ENCODE peak calls at places on chromosome 16, in ten cellular contexts. D is breast epithelium, I is A549, F is left ventricle myocardium inferior, A is HL-60, W is AG04450, Z is cardiac muscle cell, S is bronchial epithelial cell, U is A673, J is heart right ventricle. P is an unnamed sample.
A peak's percentile ranks its signal among the peaks of the same experiment; 100 is the strongest.

GRCh38 chr16:64892843-64893242 is 229.0 kb downstream of the CDH11 start:
- DNase-seq in S (peak; percentile 97), D (no peak), J (no peak), A (no peak), F (no peak), W (peak; percentile 75), Z (no peak), U (no peak), I (no peak), P (no peak)

GRCh38 chr16:54712866-54713265 is 217.8 kb upstream of the IRX5 start:
- DNase-seq in D (no peak), U (no peak), W (no peak), Z (no peak), I (no peak), A (no peak), F (no peak), J (no peak), S (no peak), P (no peak)

GRCh38 chr16:19231881-19232280 is 53.6 kb upstream of the CLEC19A start:
- DNase-seq in U (no peak), J (no peak), S (no peak), I (no peak), A (no peak), W (no peak), D (no peak), F (no peak), Z (no peak), P (no peak)

GRCh38 chr16:19520861-19521331 is 1.0 kb downstream of the GDE1 start:
- DNase-seq in I (peak; percentile 44), F (no peak), S (peak; percentile 65), W (no peak), D (no peak), U (no peak), J (no peak), Z (no peak), A (no peak), P (peak; percentile 48)

GRCh38 chr16:55559233-55559632 is 7.3 kb upstream of the CAPNS2 start:
- DNase-seq in W (no peak), S (peak; percentile 52), Z (no peak), I (no peak), A (no peak), J (no peak), D (no peak), U (no peak), F (no peak), P (no peak)

GRCh38 chr16:19674485-19674884 is 43.5 kb downstream of the KNOP1 start:
- DNase-seq in U (no peak), S (no peak), F (no peak), J (no peak), I (no peak), W (no peak), D (no peak), Z (no peak), A (no peak), P (no peak)

GRCh38 chr16:13864689-13865088 is 55.3 kb upstream of the ERCC4 start:
- DNase-seq in A (peak; percentile 49), Z (no peak), J (no peak), W (no peak), S (no peak), F (no peak), D (no peak), I (no peak), U (no peak), P (no peak)

GRCh38 chr16:11429113-11429512 is 83.9 kb downstream of the RMI2 start:
- DNase-seq in D (no peak), Z (no peak), U (no peak), W (no peak), A (no peak), F (no peak), I (no peak), S (no peak), J (no peak), P (no peak)

GRCh38 chr16:3059041-3059722 is 6.3 kb upstream of the IL32 start:
- DNase-seq in Z (peak; percentile 93), W (peak; percentile 33), J (peak; percentile 92), D (peak; percentile 83), F (peak; percentile 90), I (peak; percentile 84), U (peak; percentile 87), A (peak; percentile 85), S (peak; percentile 49), P (peak; percentile 97)

GRCh38 chr16:3059723-3060242 is 5.7 kb upstream of the IL32 start:
- DNase-seq in Z (no peak), I (no peak), D (no peak), F (no peak), W (no peak), U (no peak), J (no peak), S (no peak), A (no peak), P (no peak)

GRCh38 chr16:3056336-3057180 is 8.9 kb upstream of the IL32 start:
- DNase-seq in D (no peak), U (no peak), I (no peak), Z (no peak), A (no peak), S (no peak), F (no peak), W (no peak), J (no peak), P (no peak)

GRCh38 chr16:3057181-3058166 is 8.0 kb upstream of the IL32 start:
- DNase-seq in U (no peak), W (no peak), D (no peak), Z (no peak), S (no peak), F (no peak), I (no peak), A (no peak), J (no peak), P (no peak)

DNA sequence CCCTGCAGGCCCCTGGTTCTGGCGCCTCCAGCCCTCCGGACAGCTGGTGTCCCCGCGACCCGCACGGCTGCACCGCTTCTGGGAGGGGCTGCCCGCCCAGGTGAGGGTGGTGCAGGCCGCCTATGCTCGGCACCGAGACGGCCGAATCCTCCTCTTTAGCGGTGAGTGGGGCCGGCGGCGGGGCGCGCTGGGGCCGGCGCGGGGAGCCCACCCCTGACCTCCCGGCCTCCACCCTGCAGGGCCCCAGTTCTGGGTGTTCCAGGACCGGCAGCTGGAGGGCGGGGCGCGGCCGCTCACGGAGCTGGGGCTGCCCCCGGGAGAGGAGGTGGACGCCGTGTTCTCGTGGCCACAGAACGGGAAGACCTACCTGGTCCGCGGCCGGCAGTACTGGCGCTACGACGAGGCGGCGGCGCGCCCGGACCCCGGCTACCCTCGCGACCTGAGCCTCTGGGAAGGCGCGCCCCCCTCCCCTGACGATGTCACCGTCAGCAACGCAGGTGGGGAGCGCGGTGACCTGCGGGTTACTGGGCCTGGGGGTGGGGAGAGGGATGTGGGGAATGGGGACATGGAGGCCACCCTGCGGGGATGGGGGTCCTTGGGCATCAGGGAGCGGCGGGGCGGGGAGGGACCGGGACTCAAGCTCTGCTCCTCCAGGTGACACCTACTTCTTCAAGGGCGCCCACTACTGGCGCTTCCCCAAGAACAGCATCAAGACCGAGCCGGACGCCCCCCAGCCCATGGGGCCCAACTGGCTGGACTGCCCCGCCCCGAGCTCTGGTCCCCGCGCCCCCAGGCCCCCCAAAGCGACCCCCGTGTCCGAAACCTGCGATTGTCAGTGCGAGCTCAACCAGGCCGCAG is 7.0 kb upstream of the IL32 start:
- DNase-seq in D (peak; percentile 68), Z (peak; percentile 59), F (peak; percentile 44), I (peak; percentile 64), J (peak; percentile 49), W (no peak), S (peak; percentile 31), U (peak; percentile 37), A (no peak), P (peak; percentile 64)
- TF ChIP-seq CTCF in D (no peak), Z (no peak), F (no peak), I (no peak), J (no peak), W (no peak), S (peak; percentile 58), U (no peak), A (no peak), P (no peak)

GRCh38 chr16:67825119-67825518 is 17.0 kb upstream of the THAP11 start:
- DNase-seq in Z (no peak), F (no peak), J (no peak), I (no peak), D (no peak), S (no peak), U (no peak), A (no peak), W (no peak), P (no peak)

GRCh38 chr16:67822511-67822910 is 15.8 kb downstream of the TSNAXIP1 start:
- DNase-seq in Z (no peak), D (no peak), A (no peak), U (no peak), S (peak; percentile 7), F (no peak), I (no peak), J (no peak), W (no peak), P (no peak)

GRCh38 chr16:67825906-67826305 is 16.2 kb upstream of the THAP11 start:
- DNase-seq in W (no peak), F (no peak), D (no peak), A (no peak), S (no peak), U (no peak), J (no peak), Z (no peak), I (no peak), P (no peak)

DNA sequence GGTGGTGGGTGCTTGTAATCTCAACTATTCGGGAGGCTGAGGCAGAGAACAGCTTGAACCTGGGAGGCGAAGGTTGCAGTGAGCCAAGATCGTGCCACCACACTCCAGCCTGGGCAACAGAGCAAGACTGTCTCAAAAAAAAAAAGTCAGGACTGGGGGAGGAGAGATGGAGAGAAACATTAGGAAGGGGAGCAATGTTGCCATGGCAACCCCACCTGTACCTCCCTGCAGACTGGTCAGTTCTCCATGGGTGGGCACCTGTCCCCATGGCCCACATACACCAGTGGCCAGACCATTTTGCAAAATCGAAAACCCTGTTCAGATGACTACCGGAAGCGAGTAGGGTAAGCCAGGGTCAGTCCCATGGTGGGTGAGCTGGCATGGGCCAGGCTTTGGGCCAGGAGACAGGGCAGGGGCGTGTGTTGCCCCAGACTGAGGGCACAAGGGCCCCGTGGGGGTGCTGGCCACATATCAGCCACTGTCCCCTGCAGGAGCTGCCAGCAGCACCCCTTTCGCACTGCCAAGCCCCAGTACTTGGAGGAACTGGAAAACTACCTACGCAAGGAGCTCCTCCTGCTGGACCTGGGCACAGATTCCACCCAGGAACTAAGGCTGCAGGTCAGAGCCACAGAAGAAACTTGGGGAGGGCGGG is 14.0 kb downstream of the TSNAXIP1 start:
- DNase-seq in I (no peak), W (no peak), S (no peak), A (no peak), F (no peak), Z (no peak), U (no peak), J (no peak), D (no peak), P (no peak)
- TF ChIP-seq CTCF in I (no peak), W (no peak), S (no peak), A (no peak), F (no peak), Z (no peak), U (no peak), J (no peak), D (no peak), P (no peak)

DNA sequence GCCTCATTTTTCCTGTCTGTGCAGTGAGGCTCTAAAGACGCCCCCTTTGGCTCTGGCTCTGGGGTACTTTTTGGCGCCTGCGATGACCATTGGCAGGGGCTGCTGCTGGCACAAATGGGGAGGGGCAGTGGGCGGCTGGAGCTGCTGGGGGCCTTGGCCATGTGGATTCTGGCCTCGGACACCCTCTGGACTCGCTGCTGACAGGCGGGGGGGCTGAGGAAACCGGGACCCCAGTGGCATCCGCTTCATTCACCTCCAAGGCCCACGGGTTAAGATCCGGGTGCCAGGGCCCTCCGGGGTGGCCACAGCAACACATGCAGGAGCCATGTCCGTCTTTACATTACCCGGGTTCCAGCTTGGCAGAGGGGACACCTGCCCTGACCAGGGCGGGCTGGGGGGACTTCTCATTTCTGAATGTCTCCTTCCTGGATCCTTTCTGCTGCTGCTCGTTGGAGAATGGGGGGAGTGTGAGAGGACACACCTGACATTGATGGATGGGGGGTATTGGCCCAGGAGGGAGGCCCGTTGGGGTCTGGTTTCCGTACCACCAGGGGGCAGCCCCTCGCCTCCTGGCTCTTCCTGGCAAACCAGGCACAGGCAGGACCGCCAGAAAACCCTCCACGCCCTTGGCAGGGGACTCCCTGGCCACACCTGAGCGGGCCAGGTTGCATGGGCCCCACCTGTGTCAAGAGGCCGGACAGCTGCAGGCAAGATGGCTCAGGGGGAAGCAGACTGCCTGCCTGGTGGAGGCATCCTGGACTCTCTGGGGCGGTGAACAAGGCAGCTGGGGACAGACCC is 21.8 kb downstream of the GSE1 start:
- DNase-seq in I (no peak), Z (no peak), S (no peak), W (no peak), F (no peak), J (no peak), D (no peak), A (no peak), U (no peak), P (peak; percentile 21)
- TF ChIP-seq CTCF in I (peak; percentile 13), Z (no peak), S (peak; percentile 39), W (peak; percentile 17), F (peak; percentile 23), J (no peak), D (no peak), A (no peak), U (peak; percentile 54), P (peak; percentile 26)

DNA sequence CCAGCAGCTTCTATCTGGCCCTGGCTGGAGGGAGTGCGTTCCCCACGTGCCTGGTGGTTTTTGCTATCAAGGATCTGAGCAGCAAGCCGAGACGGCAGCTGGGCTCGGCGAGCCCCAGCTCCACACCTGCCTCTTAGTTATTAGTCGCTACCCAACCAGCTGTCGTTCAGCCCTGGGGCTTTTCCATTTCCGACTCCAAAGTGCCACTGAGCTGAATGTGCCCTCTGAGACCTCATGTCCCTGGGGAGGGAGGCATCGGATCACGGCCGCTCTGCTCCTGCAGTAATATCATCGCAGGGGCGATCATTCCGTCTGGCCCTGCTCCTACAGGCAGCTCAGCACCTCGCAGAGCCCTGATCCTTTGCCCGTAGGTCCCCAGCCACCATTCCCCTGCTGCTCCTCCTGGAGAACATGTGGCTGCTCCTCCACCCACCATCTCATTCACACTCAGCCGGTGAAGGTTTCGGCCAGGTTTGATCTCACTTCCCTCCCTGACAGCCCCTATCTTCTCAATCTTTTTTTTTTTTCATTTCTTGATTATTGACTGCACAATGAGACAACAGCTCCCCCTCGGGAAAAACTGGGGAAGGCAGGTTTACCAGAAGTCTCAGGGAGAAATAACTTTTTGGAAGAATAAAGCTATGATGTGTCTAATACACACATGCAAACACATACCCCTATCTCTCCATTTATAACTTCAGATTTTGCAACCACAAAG is 86.7 kb downstream of the ZFHX3 start:
- DNase-seq in S (no peak), J (no peak), D (no peak), F (no peak), W (no peak), A (no peak), U (peak; percentile 36), I (no peak), Z (no peak), P (peak; percentile 43)
- TF ChIP-seq CTCF in S (peak; percentile 14), J (no peak), D (peak; percentile 36), F (peak; percentile 38), W (peak; percentile 56), A (no peak), U (peak; percentile 68), I (peak; percentile 22), Z (peak; percentile 47), P (peak; percentile 64)